ENCODE peak calls at places on chromosome 11, in eight cellular contexts. One of them, this sample, is unnamed.

GRCh38 chr11:78860720-78861422 is 286.2 kb upstream of the NARS2 start:
- DNase-seq in prostate gland: no peak
- DNase-seq in transverse colon: no peak
- DNase-seq in GM12878: no peak
- DNase-seq in upper lobe of left lung: no peak
- DNase-seq in endothelial cell of umbilical vein: peak
- DNase-seq in spleen: no peak
- DNase-seq in sigmoid colon: no peak
- DNase-seq in this sample: no peak

GRCh38 chr11:125925247-125925740 is 20.6 kb upstream of the VSIG10L2 start:
- DNase-seq in prostate gland: no peak
- DNase-seq in transverse colon: peak
- DNase-seq in GM12878: no peak
- DNase-seq in upper lobe of left lung: no peak
- DNase-seq in endothelial cell of umbilical vein: peak
- DNase-seq in spleen: no peak
- DNase-seq in sigmoid colon: no peak
- DNase-seq in this sample: no peak

GRCh38 chr11:131038597-131038996 is 122.3 kb upstream of the SNX19 start:
- DNase-seq in prostate gland: no peak
- DNase-seq in transverse colon: no peak
- DNase-seq in GM12878: no peak
- DNase-seq in upper lobe of left lung: no peak
- DNase-seq in endothelial cell of umbilical vein: no peak
- DNase-seq in spleen: no peak
- DNase-seq in sigmoid colon: no peak
- DNase-seq in this sample: peak

GRCh38 chr11:5605849-5606248 is 9.4 kb downstream of the TRIM6 start:
- DNase-seq in prostate gland: no peak
- DNase-seq in transverse colon: no peak
- DNase-seq in GM12878: no peak
- DNase-seq in upper lobe of left lung: no peak
- DNase-seq in endothelial cell of umbilical vein: no peak
- DNase-seq in spleen: no peak
- DNase-seq in sigmoid colon: no peak
- DNase-seq in this sample: no peak

GRCh38 chr11:78379039-78379670 is 38.5 kb downstream of the GAB2 start:
- DNase-seq in prostate gland: no peak
- DNase-seq in transverse colon: no peak
- DNase-seq in GM12878: no peak
- DNase-seq in upper lobe of left lung: no peak
- DNase-seq in endothelial cell of umbilical vein: no peak
- DNase-seq in spleen: no peak
- DNase-seq in sigmoid colon: no peak
- DNase-seq in this sample: no peak

GRCh38 chr11:60378359-60378758 is at the start of gene MS4A7:
- DNase-seq in prostate gland: no peak
- DNase-seq in transverse colon: peak
- DNase-seq in GM12878: peak
- DNase-seq in upper lobe of left lung: peak
- DNase-seq in endothelial cell of umbilical vein: no peak
- DNase-seq in spleen: peak
- DNase-seq in sigmoid colon: peak
- DNase-seq in this sample: peak

GRCh38 chr11:65112551-65113360 is 1.1 kb downstream of the TM7SF2 start:
- DNase-seq in prostate gland: no peak
- DNase-seq in transverse colon: peak
- DNase-seq in GM12878: no peak
- DNase-seq in upper lobe of left lung: peak
- DNase-seq in endothelial cell of umbilical vein: peak
- DNase-seq in spleen: peak
- DNase-seq in sigmoid colon: peak
- DNase-seq in this sample: peak

GRCh38 chr11:35109827-35110226 is 29.1 kb upstream of the CD44 start:
- DNase-seq in prostate gland: no peak
- DNase-seq in transverse colon: no peak
- DNase-seq in GM12878: no peak
- DNase-seq in upper lobe of left lung: no peak
- DNase-seq in endothelial cell of umbilical vein: no peak
- DNase-seq in spleen: no peak
- DNase-seq in sigmoid colon: no peak
- DNase-seq in this sample: no peak

GRCh38 chr11:44615913-44616806 is 50.7 kb downstream of the CD82 start:
- DNase-seq in prostate gland: no peak
- DNase-seq in transverse colon: no peak
- DNase-seq in GM12878: no peak
- DNase-seq in upper lobe of left lung: no peak
- DNase-seq in endothelial cell of umbilical vein: no peak
- DNase-seq in spleen: peak
- DNase-seq in sigmoid colon: peak
- DNase-seq in this sample: no peak

GRCh38 chr11:128066429-128066828 is 520.9 kb downstream of the ETS1 start:
- DNase-seq in prostate gland: no peak
- DNase-seq in transverse colon: no peak
- DNase-seq in GM12878: no peak
- DNase-seq in upper lobe of left lung: no peak
- DNase-seq in endothelial cell of umbilical vein: no peak
- DNase-seq in spleen: no peak
- DNase-seq in sigmoid colon: no peak
- DNase-seq in this sample: no peak

GRCh38 chr11:103601230-103601846 is 435.1 kb upstream of the DDI1 start:
- DNase-seq in prostate gland: no peak
- DNase-seq in transverse colon: no peak
- DNase-seq in GM12878: no peak
- DNase-seq in upper lobe of left lung: peak
- DNase-seq in endothelial cell of umbilical vein: peak
- DNase-seq in spleen: no peak
- DNase-seq in sigmoid colon: no peak
- DNase-seq in this sample: peak

GRCh38 chr11:111344032-111344431 is 35.0 kb downstream of the POU2AF1 start:
- DNase-seq in prostate gland: no peak
- DNase-seq in transverse colon: peak
- DNase-seq in GM12878: no peak
- DNase-seq in upper lobe of left lung: peak
- DNase-seq in endothelial cell of umbilical vein: no peak
- DNase-seq in spleen: no peak
- DNase-seq in sigmoid colon: peak
- DNase-seq in this sample: no peak

GRCh38 chr11:11499300-11499699 is 122.5 kb downstream of the GALNT18 start:
- DNase-seq in prostate gland: no peak
- DNase-seq in transverse colon: no peak
- DNase-seq in GM12878: no peak
- DNase-seq in upper lobe of left lung: no peak
- DNase-seq in endothelial cell of umbilical vein: no peak
- DNase-seq in spleen: no peak
- DNase-seq in sigmoid colon: no peak
- DNase-seq in this sample: no peak

GRCh38 chr11:128593281-128593680 is 5.9 kb upstream of the ETS1 start:
- DNase-seq in prostate gland: no peak
- DNase-seq in transverse colon: no peak
- DNase-seq in GM12878: no peak
- DNase-seq in upper lobe of left lung: no peak
- DNase-seq in endothelial cell of umbilical vein: no peak
- DNase-seq in spleen: no peak
- DNase-seq in sigmoid colon: no peak
- DNase-seq in this sample: no peak

GRCh38 chr11:9565822-9566560 is 7.5 kb upstream of the WEE1 start:
- DNase-seq in prostate gland: peak
- DNase-seq in transverse colon: peak
- DNase-seq in GM12878: peak
- DNase-seq in upper lobe of left lung: peak
- DNase-seq in endothelial cell of umbilical vein: peak
- DNase-seq in spleen: no peak
- DNase-seq in sigmoid colon: peak
- DNase-seq in this sample: peak

GRCh38 chr11:57873196-57873911 is 111.8 kb downstream of the CTNND1 start:
- DNase-seq in prostate gland: no peak
- DNase-seq in transverse colon: no peak
- DNase-seq in GM12878: no peak
- DNase-seq in upper lobe of left lung: no peak
- DNase-seq in endothelial cell of umbilical vein: no peak
- DNase-seq in spleen: no peak
- DNase-seq in sigmoid colon: no peak
- DNase-seq in this sample: no peak

GRCh38 chr11:64611176-64611575 is 20.2 kb downstream of the SLC22A12 start:
- DNase-seq in prostate gland: no peak
- DNase-seq in transverse colon: no peak
- DNase-seq in GM12878: no peak
- DNase-seq in upper lobe of left lung: no peak
- DNase-seq in endothelial cell of umbilical vein: no peak
- DNase-seq in spleen: no peak
- DNase-seq in sigmoid colon: no peak
- DNase-seq in this sample: no peak

DNA sequence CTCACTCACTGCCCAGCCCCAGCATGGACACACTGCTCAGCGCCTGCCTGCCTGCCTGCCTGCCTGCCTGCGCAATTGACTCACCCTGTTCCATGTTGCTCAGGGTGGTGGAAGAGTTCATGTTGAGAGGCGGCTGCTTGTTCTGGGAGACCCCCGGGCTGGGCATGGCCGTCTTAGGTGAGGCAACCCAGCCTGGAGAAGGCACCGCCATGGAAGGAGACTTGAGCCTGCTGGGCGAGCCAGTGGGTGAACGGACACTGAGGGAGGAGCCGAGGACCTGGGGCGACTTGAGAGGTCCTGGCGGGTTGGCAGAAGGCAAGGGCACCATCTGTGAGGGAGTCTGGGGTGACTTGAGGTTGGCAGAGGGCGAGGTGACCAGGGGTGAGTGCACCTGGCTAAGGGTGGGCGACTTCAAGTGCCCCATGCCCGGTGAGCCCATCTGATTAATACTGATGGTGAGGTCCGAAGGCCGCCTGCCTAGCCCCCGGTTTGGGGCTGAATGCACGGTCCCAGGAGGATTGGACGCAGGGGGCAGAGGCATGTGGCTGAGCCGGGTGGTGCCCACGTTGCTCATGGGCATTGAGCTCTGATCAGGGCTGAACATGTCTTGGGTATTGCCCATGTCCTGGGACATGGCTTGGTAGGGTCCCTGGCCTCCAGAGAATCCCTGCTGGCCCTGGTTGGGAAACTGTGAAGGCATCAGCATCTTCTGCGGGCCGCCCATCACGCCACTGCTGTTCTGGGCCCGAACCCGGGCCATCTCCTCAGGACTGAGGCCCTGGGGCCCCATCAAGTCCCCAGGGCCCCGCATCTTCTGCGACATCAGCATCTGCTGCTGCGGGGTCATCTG is 17.1 kb downstream of the CXCR5 start:
- DNase-seq in prostate gland: no peak
- DNase-seq in transverse colon: no peak
- DNase-seq in GM12878: no peak
- DNase-seq in upper lobe of left lung: no peak
- DNase-seq in endothelial cell of umbilical vein: no peak
- DNase-seq in spleen: peak
- DNase-seq in sigmoid colon: peak
- DNase-seq in this sample: no peak
- TF ChIP-seq POLR2AphosphoS5 in prostate gland: no peak
- TF ChIP-seq POLR2AphosphoS5 in transverse colon: no peak
- TF ChIP-seq POLR2AphosphoS5 in GM12878: no peak
- TF ChIP-seq POLR2AphosphoS5 in upper lobe of left lung: no peak
- TF ChIP-seq POLR2AphosphoS5 in endothelial cell of umbilical vein: no peak
- TF ChIP-seq POLR2AphosphoS5 in spleen: peak
- TF ChIP-seq POLR2AphosphoS5 in sigmoid colon: no peak
- TF ChIP-seq POLR2AphosphoS5 in this sample: no peak

DNA sequence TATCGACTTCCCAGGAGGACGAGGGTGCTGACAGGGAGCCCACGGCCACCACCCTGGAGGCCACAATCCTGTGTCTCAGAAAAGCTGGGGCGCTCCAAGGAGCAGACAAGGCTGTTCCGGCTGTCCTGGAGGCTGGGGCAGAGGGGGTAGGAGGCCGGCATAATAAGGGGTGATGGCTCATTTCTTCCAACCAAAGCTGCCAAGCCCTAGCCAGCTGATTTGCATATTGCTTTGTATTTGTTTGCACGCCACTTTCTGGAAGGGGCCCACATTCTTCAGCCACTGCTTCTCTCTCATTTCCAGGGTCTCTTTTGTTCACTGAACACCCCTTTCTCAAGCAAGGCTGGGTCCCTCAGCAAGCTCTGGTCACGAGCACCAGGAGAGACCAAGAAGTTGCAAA is 4.7 kb downstream of the PDE2A start:
- DNase-seq in prostate gland: no peak
- DNase-seq in transverse colon: no peak
- DNase-seq in GM12878: peak
- DNase-seq in upper lobe of left lung: no peak
- DNase-seq in endothelial cell of umbilical vein: no peak
- DNase-seq in spleen: no peak
- DNase-seq in sigmoid colon: no peak
- DNase-seq in this sample: no peak
- TF ChIP-seq POLR2A in prostate gland: no peak
- TF ChIP-seq POLR2A in transverse colon: no peak
- TF ChIP-seq POLR2A in GM12878: no peak
- TF ChIP-seq POLR2A in upper lobe of left lung: no peak
- TF ChIP-seq POLR2A in endothelial cell of umbilical vein: no peak
- TF ChIP-seq POLR2A in spleen: no peak
- TF ChIP-seq POLR2A in sigmoid colon: no peak
- TF ChIP-seq POLR2A in this sample: no peak

GRCh38 chr11:134573857-134574256 is 161.8 kb upstream of the B3GAT1 start:
- DNase-seq in prostate gland: no peak
- DNase-seq in transverse colon: no peak
- DNase-seq in GM12878: no peak
- DNase-seq in upper lobe of left lung: no peak
- DNase-seq in endothelial cell of umbilical vein: no peak
- DNase-seq in spleen: no peak
- DNase-seq in sigmoid colon: peak
- DNase-seq in this sample: no peak

GRCh38 chr11:134569195-134569594 is 157.2 kb upstream of the B3GAT1 start:
- DNase-seq in prostate gland: no peak
- DNase-seq in transverse colon: no peak
- DNase-seq in GM12878: no peak
- DNase-seq in upper lobe of left lung: no peak
- DNase-seq in endothelial cell of umbilical vein: no peak
- DNase-seq in spleen: no peak
- DNase-seq in sigmoid colon: no peak
- DNase-seq in this sample: no peak

GRCh38 chr11:134574425-134574824 is 162.4 kb upstream of the B3GAT1 start:
- DNase-seq in prostate gland: no peak
- DNase-seq in transverse colon: no peak
- DNase-seq in GM12878: no peak
- DNase-seq in upper lobe of left lung: no peak
- DNase-seq in endothelial cell of umbilical vein: no peak
- DNase-seq in spleen: peak
- DNase-seq in sigmoid colon: peak
- DNase-seq in this sample: no peak

GRCh38 chr11:134572741-134573675 is 161.0 kb upstream of the B3GAT1 start:
- DNase-seq in prostate gland: no peak
- DNase-seq in transverse colon: no peak
- DNase-seq in GM12878: no peak
- DNase-seq in upper lobe of left lung: no peak
- DNase-seq in endothelial cell of umbilical vein: no peak
- DNase-seq in spleen: peak
- DNase-seq in sigmoid colon: peak
- DNase-seq in this sample: no peak

GRCh38 chr11:134571301-134571700 is 159.3 kb upstream of the B3GAT1 start:
- DNase-seq in prostate gland: no peak
- DNase-seq in transverse colon: no peak
- DNase-seq in GM12878: no peak
- DNase-seq in upper lobe of left lung: no peak
- DNase-seq in endothelial cell of umbilical vein: no peak
- DNase-seq in spleen: no peak
- DNase-seq in sigmoid colon: peak
- DNase-seq in this sample: no peak
- TF ChIP-seq POLR2AphosphoS5 in prostate gland: no peak
- TF ChIP-seq POLR2AphosphoS5 in transverse colon: no peak
- TF ChIP-seq POLR2AphosphoS5 in GM12878: no peak
- TF ChIP-seq POLR2AphosphoS5 in upper lobe of left lung: no peak
- TF ChIP-seq POLR2AphosphoS5 in endothelial cell of umbilical vein: no peak
- TF ChIP-seq POLR2AphosphoS5 in spleen: no peak
- TF ChIP-seq POLR2AphosphoS5 in sigmoid colon: no peak
- TF ChIP-seq POLR2AphosphoS5 in this sample: no peak

GRCh38 chr11:66856496-66857233 is at the start of gene LRFN4:
- DNase-seq in prostate gland: no peak
- DNase-seq in transverse colon: peak
- DNase-seq in GM12878: no peak
- DNase-seq in upper lobe of left lung: no peak
- DNase-seq in endothelial cell of umbilical vein: no peak
- DNase-seq in spleen: peak
- DNase-seq in sigmoid colon: peak
- DNase-seq in this sample: peak
- TF ChIP-seq POLR2A in prostate gland: no peak
- TF ChIP-seq POLR2A in transverse colon: no peak
- TF ChIP-seq POLR2A in GM12878: no peak
- TF ChIP-seq POLR2A in upper lobe of left lung: no peak
- TF ChIP-seq POLR2A in endothelial cell of umbilical vein: peak
- TF ChIP-seq POLR2A in spleen: no peak
- TF ChIP-seq POLR2A in sigmoid colon: no peak
- TF ChIP-seq POLR2A in this sample: no peak